ENCODE peak calls at places on chromosomes 16 and 17, in six cellular contexts. One of them, this sample, is unnamed.

GRCh38 chr17:58084317-58084981 is 1.2 kb downstream of the DYNLL2 start:
- DNase-seq in T-helper 17 cell: no peak
- DNase-seq in ACHN: peak
- DNase-seq in GF-D8: no peak
- DNase-seq in NCI-H1436: peak
- DNase-seq in lower leg skin: no peak
- DNase-seq in this sample: no peak

GRCh38 chr16:65101009-65101408 is 20.9 kb downstream of the CDH11 start:
- DNase-seq in T-helper 17 cell: no peak
- DNase-seq in ACHN: no peak
- DNase-seq in GF-D8: no peak
- DNase-seq in NCI-H1436: no peak
- DNase-seq in lower leg skin: no peak
- DNase-seq in this sample: no peak

GRCh38 chr16:90077757-90078593 is 844 bp upstream of the PRDM7 start:
- DNase-seq in T-helper 17 cell: peak
- DNase-seq in ACHN: peak
- DNase-seq in GF-D8: peak
- DNase-seq in NCI-H1436: no peak
- DNase-seq in lower leg skin: no peak
- DNase-seq in this sample: no peak

GRCh38 chr16:56226187-56226586 is 34.9 kb downstream of the GNAO1 start:
- DNase-seq in T-helper 17 cell: no peak
- DNase-seq in ACHN: no peak
- DNase-seq in GF-D8: no peak
- DNase-seq in NCI-H1436: no peak
- DNase-seq in lower leg skin: no peak
- DNase-seq in this sample: no peak

GRCh38 chr16:9499921-9500593 is 408.6 kb downstream of the HAPSTR1 start:
- DNase-seq in T-helper 17 cell: no peak
- DNase-seq in ACHN: no peak
- DNase-seq in GF-D8: no peak
- DNase-seq in NCI-H1436: no peak
- DNase-seq in lower leg skin: no peak
- DNase-seq in this sample: no peak

GRCh38 chr16:15498427-15499175 is 64.2 kb downstream of the BMERB1 start:
- DNase-seq in T-helper 17 cell: no peak
- DNase-seq in ACHN: no peak
- DNase-seq in GF-D8: no peak
- DNase-seq in NCI-H1436: no peak
- DNase-seq in lower leg skin: no peak
- DNase-seq in this sample: no peak

GRCh38 chr16:87570938-87571867 is 31.1 kb upstream of the JPH3 start:
- DNase-seq in T-helper 17 cell: no peak
- DNase-seq in ACHN: no peak
- DNase-seq in GF-D8: no peak
- DNase-seq in NCI-H1436: peak
- DNase-seq in lower leg skin: peak
- DNase-seq in this sample: no peak

GRCh38 chr16:878071-878784 is 77.7 kb upstream of the GNG13 start:
- DNase-seq in T-helper 17 cell: no peak
- DNase-seq in ACHN: no peak
- DNase-seq in GF-D8: no peak
- DNase-seq in NCI-H1436: no peak
- DNase-seq in lower leg skin: no peak
- DNase-seq in this sample: no peak

GRCh38 chr17:47847341-47848197 is 3.4 kb downstream of the SP6 start:
- DNase-seq in T-helper 17 cell: no peak
- DNase-seq in ACHN: no peak
- DNase-seq in GF-D8: no peak
- DNase-seq in NCI-H1436: no peak
- DNase-seq in lower leg skin: no peak
- DNase-seq in this sample: no peak

GRCh38 chr16:13756411-13756810 is 163.5 kb upstream of the ERCC4 start:
- DNase-seq in T-helper 17 cell: no peak
- DNase-seq in ACHN: no peak
- DNase-seq in GF-D8: no peak
- DNase-seq in NCI-H1436: no peak
- DNase-seq in lower leg skin: no peak
- DNase-seq in this sample: no peak

GRCh38 chr17:28427372-28427771 is 21.4 kb upstream of the SLC46A1 start:
- DNase-seq in T-helper 17 cell: no peak
- DNase-seq in ACHN: no peak
- DNase-seq in GF-D8: no peak
- DNase-seq in NCI-H1436: peak
- DNase-seq in lower leg skin: no peak
- DNase-seq in this sample: no peak

GRCh38 chr17:55430531-55431228 is 9.0 kb upstream of the MMD start:
- DNase-seq in T-helper 17 cell: no peak
- DNase-seq in ACHN: no peak
- DNase-seq in GF-D8: no peak
- DNase-seq in NCI-H1436: no peak
- DNase-seq in lower leg skin: no peak
- DNase-seq in this sample: no peak

GRCh38 chr16:78324649-78325274 is 225.3 kb downstream of the WWOX start:
- DNase-seq in T-helper 17 cell: no peak
- DNase-seq in ACHN: no peak
- DNase-seq in GF-D8: no peak
- DNase-seq in NCI-H1436: no peak
- DNase-seq in lower leg skin: no peak
- DNase-seq in this sample: no peak

GRCh38 chr17:37067555-37068111 is 118.9 kb downstream of the AATF start:
- DNase-seq in T-helper 17 cell: no peak
- DNase-seq in ACHN: peak
- DNase-seq in GF-D8: no peak
- DNase-seq in NCI-H1436: no peak
- DNase-seq in lower leg skin: peak
- DNase-seq in this sample: no peak

GRCh38 chr16:86392751-86393150 is 117.6 kb upstream of the FOXF1 start:
- DNase-seq in T-helper 17 cell: no peak
- DNase-seq in ACHN: no peak
- DNase-seq in GF-D8: no peak
- DNase-seq in NCI-H1436: no peak
- DNase-seq in lower leg skin: no peak
- DNase-seq in this sample: no peak

GRCh38 chr16:64951193-64951592 is 170.7 kb downstream of the CDH11 start:
- DNase-seq in T-helper 17 cell: no peak
- DNase-seq in ACHN: no peak
- DNase-seq in GF-D8: no peak
- DNase-seq in NCI-H1436: no peak
- DNase-seq in lower leg skin: no peak
- DNase-seq in this sample: no peak

GRCh38 chr16:81280393-81280792 is 34.4 kb upstream of the GAN start:
- DNase-seq in T-helper 17 cell: no peak
- DNase-seq in ACHN: no peak
- DNase-seq in GF-D8: no peak
- DNase-seq in NCI-H1436: no peak
- DNase-seq in lower leg skin: no peak
- DNase-seq in this sample: no peak

GRCh38 chr17:81404557-81405165 is 9.4 kb downstream of the BAHCC1 start:
- DNase-seq in T-helper 17 cell: no peak
- DNase-seq in ACHN: no peak
- DNase-seq in GF-D8: no peak
- DNase-seq in NCI-H1436: no peak
- DNase-seq in lower leg skin: no peak
- DNase-seq in this sample: no peak

GRCh38 chr17:42484304-42484703 is 25.6 kb downstream of the ATP6V0A1 start:
- DNase-seq in T-helper 17 cell: peak
- DNase-seq in ACHN: no peak
- DNase-seq in GF-D8: no peak
- DNase-seq in NCI-H1436: no peak
- DNase-seq in lower leg skin: no peak
- DNase-seq in this sample: no peak

GRCh38 chr17:49746791-49747490 is 17.0 kb downstream of the FAM117A start:
- DNase-seq in T-helper 17 cell: no peak
- DNase-seq in ACHN: no peak
- DNase-seq in GF-D8: no peak
- DNase-seq in NCI-H1436: no peak
- DNase-seq in lower leg skin: no peak
- DNase-seq in this sample: no peak

GRCh38 chr16:12141556-12141955 is 165.0 kb downstream of the SNX29 start:
- DNase-seq in T-helper 17 cell: no peak
- DNase-seq in ACHN: no peak
- DNase-seq in GF-D8: no peak
- DNase-seq in NCI-H1436: no peak
- DNase-seq in lower leg skin: no peak
- DNase-seq in this sample: no peak

GRCh38 chr16:59116744-59117143 is 382.6 kb upstream of the GOT2 start:
- DNase-seq in T-helper 17 cell: no peak
- DNase-seq in ACHN: no peak
- DNase-seq in GF-D8: no peak
- DNase-seq in NCI-H1436: no peak
- DNase-seq in lower leg skin: no peak
- DNase-seq in this sample: no peak

GRCh38 chr17:35621768-35622167 is 34.6 kb downstream of the AP2B1 start:
- DNase-seq in T-helper 17 cell: no peak
- DNase-seq in ACHN: no peak
- DNase-seq in GF-D8: no peak
- DNase-seq in NCI-H1436: no peak
- DNase-seq in lower leg skin: no peak
- DNase-seq in this sample: no peak

GRCh38 chr17:50292465-50292864 is 18.2 kb downstream of the TMEM92 start:
- DNase-seq in T-helper 17 cell: no peak
- DNase-seq in ACHN: no peak
- DNase-seq in GF-D8: no peak
- DNase-seq in NCI-H1436: no peak
- DNase-seq in lower leg skin: no peak
- DNase-seq in this sample: no peak

GRCh38 chr16:46649571-46649970 is 28.4 kb upstream of the SHCBP1 start:
- DNase-seq in T-helper 17 cell: no peak
- DNase-seq in ACHN: no peak
- DNase-seq in GF-D8: no peak
- DNase-seq in NCI-H1436: no peak
- DNase-seq in lower leg skin: no peak
- DNase-seq in this sample: no peak

GRCh38 chr17:6761817-6762216 is 6.0 kb downstream of the XAF1 start:
- DNase-seq in T-helper 17 cell: no peak
- DNase-seq in ACHN: no peak
- DNase-seq in GF-D8: no peak
- DNase-seq in NCI-H1436: no peak
- DNase-seq in lower leg skin: no peak
- DNase-seq in this sample: no peak

GRCh38 chr16:4372578-4373355 is 1.1 kb downstream of the VASN start:
- DNase-seq in T-helper 17 cell: no peak
- DNase-seq in ACHN: peak
- DNase-seq in GF-D8: no peak
- DNase-seq in NCI-H1436: peak
- DNase-seq in lower leg skin: no peak
- DNase-seq in this sample: no peak

GRCh38 chr17:4409659-4410058 is 24.1 kb upstream of the SPNS3 start:
- DNase-seq in T-helper 17 cell: no peak
- DNase-seq in ACHN: no peak
- DNase-seq in GF-D8: no peak
- DNase-seq in NCI-H1436: no peak
- DNase-seq in lower leg skin: no peak
- DNase-seq in this sample: no peak

GRCh38 chr17:55273579-55274370 is 9.0 kb downstream of the HLF start:
- DNase-seq in T-helper 17 cell: no peak
- DNase-seq in ACHN: no peak
- DNase-seq in GF-D8: no peak
- DNase-seq in NCI-H1436: no peak
- DNase-seq in lower leg skin: no peak
- DNase-seq in this sample: no peak

GRCh38 chr17:72458301-72458700 is 337.5 kb downstream of the SOX9 start:
- DNase-seq in T-helper 17 cell: no peak
- DNase-seq in ACHN: no peak
- DNase-seq in GF-D8: no peak
- DNase-seq in NCI-H1436: no peak
- DNase-seq in lower leg skin: no peak
- DNase-seq in this sample: no peak

GRCh38 chr16:5349661-5350060 is 252.1 kb upstream of the EEF2KMT start:
- DNase-seq in T-helper 17 cell: no peak
- DNase-seq in ACHN: no peak
- DNase-seq in GF-D8: no peak
- DNase-seq in NCI-H1436: no peak
- DNase-seq in lower leg skin: no peak
- DNase-seq in this sample: no peak

GRCh38 chr16:70754874-70755600 is 45.9 kb downstream of the VAC14 start:
- DNase-seq in T-helper 17 cell: no peak
- DNase-seq in ACHN: no peak
- DNase-seq in GF-D8: no peak
- DNase-seq in NCI-H1436: no peak
- DNase-seq in lower leg skin: no peak
- DNase-seq in this sample: no peak

GRCh38 chr17:74677558-74678466 is 34.9 kb downstream of the CD300LF start:
- DNase-seq in T-helper 17 cell: no peak
- DNase-seq in ACHN: peak
- DNase-seq in GF-D8: no peak
- DNase-seq in NCI-H1436: no peak
- DNase-seq in lower leg skin: no peak
- DNase-seq in this sample: no peak

GRCh38 chr17:8466466-8466865 is 30.8 kb downstream of the NDEL1 start:
- DNase-seq in T-helper 17 cell: no peak
- DNase-seq in ACHN: no peak
- DNase-seq in GF-D8: no peak
- DNase-seq in NCI-H1436: no peak
- DNase-seq in lower leg skin: no peak
- DNase-seq in this sample: no peak

GRCh38 chr17:55038291-55038690 is 69.7 kb downstream of the STXBP4 start:
- DNase-seq in T-helper 17 cell: no peak
- DNase-seq in ACHN: no peak
- DNase-seq in GF-D8: no peak
- DNase-seq in NCI-H1436: no peak
- DNase-seq in lower leg skin: no peak
- DNase-seq in this sample: no peak

GRCh38 chr16:84514295-84514873 is 9.9 kb upstream of the MEAK7 start:
- DNase-seq in T-helper 17 cell: no peak
- DNase-seq in ACHN: no peak
- DNase-seq in GF-D8: no peak
- DNase-seq in NCI-H1436: no peak
- DNase-seq in lower leg skin: no peak
- DNase-seq in this sample: no peak

GRCh38 chr17:74307984-74308773 is 17.8 kb upstream of the KIF19 start:
- DNase-seq in T-helper 17 cell: no peak
- DNase-seq in ACHN: no peak
- DNase-seq in GF-D8: peak
- DNase-seq in NCI-H1436: no peak
- DNase-seq in lower leg skin: no peak
- DNase-seq in this sample: no peak